ENCODE peak calls at places on chromosomes 4 and X, in four cellular contexts. One of them, this sample, is unnamed.

GRCh38 chr4:100340534-100341364 is 150.5 kb upstream of the DDIT4L start:
- DNase-seq in RWPE2: no peak
- DNase-seq in hippocampal formation: no peak
- DNase-seq in activated gamma-delta T cell treated with anti-CD3 and anti-CD28 coated beads, Interleukin-2, amount 50 U/mL, for 16 hours: no peak
- DNase-seq in this sample: no peak

GRCh38 chr4:112361181-112361791 is 64.1 kb downstream of the ALPK1 start:
- DNase-seq in RWPE2: no peak
- DNase-seq in hippocampal formation: no peak
- DNase-seq in activated gamma-delta T cell treated with anti-CD3 and anti-CD28 coated beads, Interleukin-2, amount 50 U/mL, for 16 hours: no peak
- DNase-seq in this sample: peak; percentile 8

GRCh38 chr4:98996056-98996941 is 778 bp downstream of the METAP1 start:
- DNase-seq in RWPE2: no peak
- DNase-seq in hippocampal formation: no peak
- DNase-seq in activated gamma-delta T cell treated with anti-CD3 and anti-CD28 coated beads, Interleukin-2, amount 50 U/mL, for 16 hours: peak; percentile 9
- DNase-seq in this sample: no peak

GRCh38 chr4:22071749-22072148 is 123.2 kb upstream of the KCNIP4 start:
- DNase-seq in RWPE2: no peak
- DNase-seq in hippocampal formation: no peak
- DNase-seq in activated gamma-delta T cell treated with anti-CD3 and anti-CD28 coated beads, Interleukin-2, amount 50 U/mL, for 16 hours: no peak
- DNase-seq in this sample: no peak

GRCh38 chr4:32261196-32261595 is 1541.0 kb downstream of the PCDH7 start:
- DNase-seq in RWPE2: no peak
- DNase-seq in hippocampal formation: no peak
- DNase-seq in activated gamma-delta T cell treated with anti-CD3 and anti-CD28 coated beads, Interleukin-2, amount 50 U/mL, for 16 hours: no peak
- DNase-seq in this sample: no peak

GRCh38 chrX:70960728-70961127 is 29.8 kb upstream of the SLC7A3 start:
- DNase-seq in RWPE2: no peak
- DNase-seq in hippocampal formation: no peak
- DNase-seq in activated gamma-delta T cell treated with anti-CD3 and anti-CD28 coated beads, Interleukin-2, amount 50 U/mL, for 16 hours: no peak
- DNase-seq in this sample: no peak

GRCh38 chr4:67727124-67727850 is 26.3 kb upstream of the UBA6 start:
- DNase-seq in RWPE2: no peak
- DNase-seq in hippocampal formation: no peak
- DNase-seq in activated gamma-delta T cell treated with anti-CD3 and anti-CD28 coated beads, Interleukin-2, amount 50 U/mL, for 16 hours: no peak
- DNase-seq in this sample: no peak

GRCh38 chr4:77306496-77306895 is 149.5 kb downstream of the CCNG2 start:
- DNase-seq in RWPE2: no peak
- DNase-seq in hippocampal formation: no peak
- DNase-seq in activated gamma-delta T cell treated with anti-CD3 and anti-CD28 coated beads, Interleukin-2, amount 50 U/mL, for 16 hours: no peak
- DNase-seq in this sample: no peak

GRCh38 chr4:101157415-101158135 is 189.8 kb downstream of the PPP3CA start:
- DNase-seq in RWPE2: no peak
- DNase-seq in hippocampal formation: no peak
- DNase-seq in activated gamma-delta T cell treated with anti-CD3 and anti-CD28 coated beads, Interleukin-2, amount 50 U/mL, for 16 hours: no peak
- DNase-seq in this sample: no peak

GRCh38 chrX:50081282-50081955 is 119.4 kb downstream of the AKAP4 start:
- DNase-seq in RWPE2: no peak
- DNase-seq in hippocampal formation: peak; percentile 10
- DNase-seq in activated gamma-delta T cell treated with anti-CD3 and anti-CD28 coated beads, Interleukin-2, amount 50 U/mL, for 16 hours: no peak
- DNase-seq in this sample: no peak

GRCh38 chrX:140524556-140524955 is 19.7 kb upstream of the SOX3 start:
- DNase-seq in RWPE2: no peak
- DNase-seq in hippocampal formation: no peak
- DNase-seq in activated gamma-delta T cell treated with anti-CD3 and anti-CD28 coated beads, Interleukin-2, amount 50 U/mL, for 16 hours: no peak
- DNase-seq in this sample: no peak

GRCh38 chrX:135484636-135485289 is 35.7 kb upstream of the INTS6L start:
- DNase-seq in RWPE2: no peak
- DNase-seq in hippocampal formation: no peak
- DNase-seq in activated gamma-delta T cell treated with anti-CD3 and anti-CD28 coated beads, Interleukin-2, amount 50 U/mL, for 16 hours: no peak
- DNase-seq in this sample: no peak

GRCh38 chr4:13919021-13919441 is 291.5 kb upstream of the BOD1L1 start:
- DNase-seq in RWPE2: no peak
- DNase-seq in hippocampal formation: no peak
- DNase-seq in activated gamma-delta T cell treated with anti-CD3 and anti-CD28 coated beads, Interleukin-2, amount 50 U/mL, for 16 hours: no peak
- DNase-seq in this sample: no peak

GRCh38 chrX:44569122-44569521 is 26.5 kb upstream of the FUNDC1 start:
- DNase-seq in RWPE2: no peak
- DNase-seq in hippocampal formation: no peak
- DNase-seq in activated gamma-delta T cell treated with anti-CD3 and anti-CD28 coated beads, Interleukin-2, amount 50 U/mL, for 16 hours: no peak
- DNase-seq in this sample: no peak

GRCh38 chr4:20272411-20272872 is 20.7 kb downstream of the SLIT2 start:
- DNase-seq in RWPE2: no peak
- DNase-seq in hippocampal formation: no peak
- DNase-seq in activated gamma-delta T cell treated with anti-CD3 and anti-CD28 coated beads, Interleukin-2, amount 50 U/mL, for 16 hours: no peak
- DNase-seq in this sample: no peak

GRCh38 chrX:7711167-7711566 is 131.8 kb upstream of the VCX start:
- DNase-seq in RWPE2: no peak
- DNase-seq in hippocampal formation: no peak
- DNase-seq in activated gamma-delta T cell treated with anti-CD3 and anti-CD28 coated beads, Interleukin-2, amount 50 U/mL, for 16 hours: no peak
- DNase-seq in this sample: no peak

GRCh38 chrX:105136786-105137185 is 83.7 kb downstream of the TEX13A start:
- DNase-seq in RWPE2: no peak
- DNase-seq in hippocampal formation: no peak
- DNase-seq in activated gamma-delta T cell treated with anti-CD3 and anti-CD28 coated beads, Interleukin-2, amount 50 U/mL, for 16 hours: no peak
- DNase-seq in this sample: no peak

GRCh38 chr4:4762909-4763814 is 96.3 kb upstream of the MSX1 start:
- DNase-seq in RWPE2: no peak
- DNase-seq in hippocampal formation: no peak
- DNase-seq in activated gamma-delta T cell treated with anti-CD3 and anti-CD28 coated beads, Interleukin-2, amount 50 U/mL, for 16 hours: no peak
- DNase-seq in this sample: no peak

GRCh38 chr4:151321586-151321985 is 3.8 kb downstream of the SH3D19 start:
- DNase-seq in RWPE2: no peak
- DNase-seq in hippocampal formation: no peak
- DNase-seq in activated gamma-delta T cell treated with anti-CD3 and anti-CD28 coated beads, Interleukin-2, amount 50 U/mL, for 16 hours: no peak
- DNase-seq in this sample: no peak

GRCh38 chrX:74420194-74421035 is 878 bp upstream of the SLC16A2 start:
- DNase-seq in RWPE2: peak; percentile 68
- DNase-seq in hippocampal formation: peak; percentile 50
- DNase-seq in activated gamma-delta T cell treated with anti-CD3 and anti-CD28 coated beads, Interleukin-2, amount 50 U/mL, for 16 hours: no peak
- DNase-seq in this sample: no peak

GRCh38 chr4:29081230-29081955 is 1638.8 kb upstream of the PCDH7 start:
- DNase-seq in RWPE2: no peak
- DNase-seq in hippocampal formation: no peak
- DNase-seq in activated gamma-delta T cell treated with anti-CD3 and anti-CD28 coated beads, Interleukin-2, amount 50 U/mL, for 16 hours: no peak
- DNase-seq in this sample: no peak